ENCODE peak calls at places on chromosomes 12 and 14, in eight cellular contexts. One of them, this sample, is unnamed.

GRCh38 chr14:20164462-20164861 is 25.8 kb downstream of the OR4N5 start:
- DNase-seq in colonic mucosa: no peak
- DNase-seq in NCI-H1105: no peak
- DNase-seq in lower leg skin: no peak
- DNase-seq in heart left ventricle: no peak
- DNase-seq in lung: no peak
- DNase-seq in KBM-7: no peak
- DNase-seq in NCI-H82: no peak
- DNase-seq in this sample: no peak

GRCh38 chr14:20811994-20812393 is 9.3 kb upstream of the RNASE1 start:
- DNase-seq in colonic mucosa: peak; percentile 77
- DNase-seq in NCI-H1105: no peak
- DNase-seq in lower leg skin: no peak
- DNase-seq in heart left ventricle: no peak
- DNase-seq in lung: no peak
- DNase-seq in KBM-7: no peak
- DNase-seq in NCI-H82: no peak
- DNase-seq in this sample: no peak

GRCh38 chr12:15151141-15152091 is 69.8 kb downstream of the RERG start:
- DNase-seq in colonic mucosa: no peak
- DNase-seq in NCI-H1105: peak; percentile 29
- DNase-seq in lower leg skin: no peak
- DNase-seq in heart left ventricle: no peak
- DNase-seq in lung: no peak
- DNase-seq in KBM-7: peak; percentile 24
- DNase-seq in NCI-H82: peak; percentile 75
- DNase-seq in this sample: peak; percentile 44

GRCh38 chr12:67515679-67516363 is 132.7 kb upstream of the DYRK2 start:
- DNase-seq in colonic mucosa: peak; percentile 55
- DNase-seq in NCI-H1105: peak; percentile 65
- DNase-seq in lower leg skin: no peak
- DNase-seq in heart left ventricle: no peak
- DNase-seq in lung: no peak
- DNase-seq in KBM-7: no peak
- DNase-seq in NCI-H82: peak; percentile 45
- DNase-seq in this sample: no peak

GRCh38 chr14:58270628-58271027 is 26.0 kb downstream of the PSMA3 start:
- DNase-seq in colonic mucosa: no peak
- DNase-seq in NCI-H1105: no peak
- DNase-seq in lower leg skin: no peak
- DNase-seq in heart left ventricle: no peak
- DNase-seq in lung: no peak
- DNase-seq in KBM-7: no peak
- DNase-seq in NCI-H82: no peak
- DNase-seq in this sample: no peak

GRCh38 chr12:109218996-109219395 is 90.1 kb downstream of the FOXN4 start:
- DNase-seq in colonic mucosa: no peak
- DNase-seq in NCI-H1105: no peak
- DNase-seq in lower leg skin: no peak
- DNase-seq in heart left ventricle: no peak
- DNase-seq in lung: no peak
- DNase-seq in KBM-7: no peak
- DNase-seq in NCI-H82: no peak
- DNase-seq in this sample: no peak

GRCh38 chr14:34301107-34301734 is 160.8 kb downstream of the SPTSSA start:
- DNase-seq in colonic mucosa: peak; percentile 37
- DNase-seq in NCI-H1105: peak; percentile 47
- DNase-seq in lower leg skin: no peak
- DNase-seq in heart left ventricle: no peak
- DNase-seq in lung: no peak
- DNase-seq in KBM-7: peak; percentile 63
- DNase-seq in NCI-H82: peak; percentile 62
- DNase-seq in this sample: peak; percentile 67

GRCh38 chr14:100857196-100857922 is 31.4 kb downstream of the MEG3 start:
- DNase-seq in colonic mucosa: no peak
- DNase-seq in NCI-H1105: no peak
- DNase-seq in lower leg skin: no peak
- DNase-seq in heart left ventricle: peak; percentile 13
- DNase-seq in lung: no peak
- DNase-seq in KBM-7: no peak
- DNase-seq in NCI-H82: no peak
- DNase-seq in this sample: no peak

GRCh38 chr12:105935106-105935505 is 203.6 kb downstream of the NUAK1 start:
- DNase-seq in colonic mucosa: no peak
- DNase-seq in NCI-H1105: no peak
- DNase-seq in lower leg skin: no peak
- DNase-seq in heart left ventricle: no peak
- DNase-seq in lung: no peak
- DNase-seq in KBM-7: no peak
- DNase-seq in NCI-H82: no peak
- DNase-seq in this sample: no peak

GRCh38 chr12:109287811-109288469 is 21.1 kb downstream of the FOXN4 start:
- DNase-seq in colonic mucosa: no peak
- DNase-seq in NCI-H1105: no peak
- DNase-seq in lower leg skin: no peak
- DNase-seq in heart left ventricle: no peak
- DNase-seq in lung: no peak
- DNase-seq in KBM-7: no peak
- DNase-seq in NCI-H82: no peak
- DNase-seq in this sample: no peak

GRCh38 chr12:3045494-3045893 is 31.7 kb upstream of the TSPAN9 start:
- DNase-seq in colonic mucosa: no peak
- DNase-seq in NCI-H1105: no peak
- DNase-seq in lower leg skin: no peak
- DNase-seq in heart left ventricle: no peak
- DNase-seq in lung: no peak
- DNase-seq in KBM-7: no peak
- DNase-seq in NCI-H82: no peak
- DNase-seq in this sample: peak; percentile 17

GRCh38 chr12:121494093-121494787 is 86.6 kb downstream of the KDM2B start:
- DNase-seq in colonic mucosa: peak; percentile 43
- DNase-seq in NCI-H1105: no peak
- DNase-seq in lower leg skin: no peak
- DNase-seq in heart left ventricle: no peak
- DNase-seq in lung: peak; percentile 38
- DNase-seq in KBM-7: peak; percentile 48
- DNase-seq in NCI-H82: peak; percentile 48
- DNase-seq in this sample: peak; percentile 66

GRCh38 chr12:113961921-113962710 is 4.0 kb downstream of the RBM19 start:
- DNase-seq in colonic mucosa: no peak
- DNase-seq in NCI-H1105: no peak
- DNase-seq in lower leg skin: no peak
- DNase-seq in heart left ventricle: no peak
- DNase-seq in lung: no peak
- DNase-seq in KBM-7: no peak
- DNase-seq in NCI-H82: no peak
- DNase-seq in this sample: no peak

GRCh38 chr12:128077917-128078298 is 189.1 kb upstream of the TMEM132C start:
- DNase-seq in colonic mucosa: no peak
- DNase-seq in NCI-H1105: no peak
- DNase-seq in lower leg skin: no peak
- DNase-seq in heart left ventricle: no peak
- DNase-seq in lung: no peak
- DNase-seq in KBM-7: no peak
- DNase-seq in NCI-H82: no peak
- DNase-seq in this sample: no peak

GRCh38 chr12:111523587-111523986 is 75.5 kb downstream of the ATXN2 start:
- DNase-seq in colonic mucosa: no peak
- DNase-seq in NCI-H1105: no peak
- DNase-seq in lower leg skin: no peak
- DNase-seq in heart left ventricle: no peak
- DNase-seq in lung: no peak
- DNase-seq in KBM-7: no peak
- DNase-seq in NCI-H82: no peak
- DNase-seq in this sample: no peak

GRCh38 chr12:109239179-109239578 is 69.9 kb downstream of the FOXN4 start:
- DNase-seq in colonic mucosa: no peak
- DNase-seq in NCI-H1105: no peak
- DNase-seq in lower leg skin: no peak
- DNase-seq in heart left ventricle: no peak
- DNase-seq in lung: no peak
- DNase-seq in KBM-7: no peak
- DNase-seq in NCI-H82: no peak
- DNase-seq in this sample: no peak

This sample was measured in A673.